ENCODE peak calls at places on chromosomes 6 and 20, in seven cellular contexts. One of them, this sample, is unnamed.
A peak's percentile ranks its signal among the peaks of the same experiment; 100 is the strongest.

GRCh38 chr6:100176321-100176950 is 182.4 kb upstream of the MCHR2 start:
- DNase-seq in K562: peak; percentile 22
- DNase-seq in HepG2: peak; percentile 14
- DNase-seq in endothelial cell of umbilical vein: peak; percentile 54
- DNase-seq in H1: no peak
- DNase-seq in GM23338: peak; percentile 57
- DNase-seq in HCT116: peak; percentile 8
- DNase-seq in this sample: peak; percentile 53

GRCh38 chr6:26158581-26159416 is 71.6 kb downstream of the HFE start:
- DNase-seq in HepG2: no peak
- DNase-seq in GM23338: peak; percentile 35
- DNase-seq in endothelial cell of umbilical vein: peak; percentile 67
- DNase-seq in HCT116: no peak
- DNase-seq in K562: peak; percentile 39
- DNase-seq in H1: no peak
- DNase-seq in this sample: no peak

GRCh38 chr6:170136541-170137175 is 154.2 kb downstream of the DLL1 start:
- DNase-seq in H1: no peak
- DNase-seq in endothelial cell of umbilical vein: no peak
- DNase-seq in HepG2: no peak
- DNase-seq in K562: no peak
- DNase-seq in GM23338: no peak
- DNase-seq in HCT116: no peak
- DNase-seq in this sample: no peak

GRCh38 chr20:15359056-15359455 is 1021.6 kb upstream of the FLRT3 start:
- DNase-seq in endothelial cell of umbilical vein: no peak
- DNase-seq in H1: no peak
- DNase-seq in K562: no peak
- DNase-seq in GM23338: no peak
- DNase-seq in HCT116: no peak
- DNase-seq in HepG2: no peak
- DNase-seq in this sample: no peak

GRCh38 chr6:14193524-14193923 is 76.0 kb downstream of the CD83 start:
- DNase-seq in endothelial cell of umbilical vein: no peak
- DNase-seq in GM23338: peak; percentile 30
- DNase-seq in HepG2: no peak
- DNase-seq in H1: no peak
- DNase-seq in HCT116: no peak
- DNase-seq in K562: no peak
- DNase-seq in this sample: no peak

GRCh38 chr20:44746367-44747165 is 901 bp downstream of the KCNK15 start:
- DNase-seq in endothelial cell of umbilical vein: no peak
- DNase-seq in HCT116: no peak
- DNase-seq in HepG2: no peak
- DNase-seq in K562: no peak
- DNase-seq in H1: no peak
- DNase-seq in GM23338: peak; percentile 52
- DNase-seq in this sample: no peak

GRCh38 chr6:149389509-149390297 is 10.4 kb upstream of the SUMO4 start:
- DNase-seq in K562: no peak
- DNase-seq in HCT116: no peak
- DNase-seq in HepG2: no peak
- DNase-seq in H1: no peak
- DNase-seq in endothelial cell of umbilical vein: no peak
- DNase-seq in GM23338: no peak
- DNase-seq in this sample: no peak

GRCh38 chr6:36525346-36525745 is 21.9 kb downstream of the STK38 start:
- DNase-seq in endothelial cell of umbilical vein: no peak
- DNase-seq in K562: no peak
- DNase-seq in H1: no peak
- DNase-seq in GM23338: no peak
- DNase-seq in HCT116: no peak
- DNase-seq in HepG2: no peak
- DNase-seq in this sample: no peak

GRCh38 chr20:23294671-23295070 is 55.9 kb upstream of the NXT1 start:
- DNase-seq in endothelial cell of umbilical vein: no peak
- DNase-seq in HCT116: no peak
- DNase-seq in K562: no peak
- DNase-seq in GM23338: no peak
- DNase-seq in H1: no peak
- DNase-seq in HepG2: no peak
- DNase-seq in this sample: no peak

GRCh38 chr6:159565181-159565580 is 127.9 kb downstream of the SOD2 start:
- DNase-seq in K562: no peak
- DNase-seq in GM23338: no peak
- DNase-seq in HCT116: no peak
- DNase-seq in HepG2: no peak
- DNase-seq in endothelial cell of umbilical vein: no peak
- DNase-seq in H1: no peak
- DNase-seq in this sample: no peak

GRCh38 chr20:364905-365794 is 15.4 kb upstream of the TRIB3 start:
- DNase-seq in HepG2: peak; percentile 68
- DNase-seq in H1: no peak
- DNase-seq in endothelial cell of umbilical vein: no peak
- DNase-seq in K562: peak; percentile 68
- DNase-seq in GM23338: peak; percentile 32
- DNase-seq in HCT116: peak; percentile 73
- DNase-seq in this sample: no peak

GRCh38 chr20:61814726-61815125 is 251.0 kb downstream of the TAF4 start:
- DNase-seq in GM23338: no peak
- DNase-seq in HepG2: no peak
- DNase-seq in H1: no peak
- DNase-seq in endothelial cell of umbilical vein: no peak
- DNase-seq in HCT116: no peak
- DNase-seq in K562: no peak
- DNase-seq in this sample: no peak

GRCh38 chr6:109788687-109789086 is 97.6 kb downstream of the FIG4 start:
- DNase-seq in HepG2: no peak
- DNase-seq in GM23338: no peak
- DNase-seq in H1: no peak
- DNase-seq in endothelial cell of umbilical vein: no peak
- DNase-seq in HCT116: no peak
- DNase-seq in K562: no peak
- DNase-seq in this sample: no peak

GRCh38 chr6:168968228-168968627 is 285.4 kb downstream of the THBS2 start:
- DNase-seq in K562: no peak
- DNase-seq in GM23338: peak; percentile 15
- DNase-seq in endothelial cell of umbilical vein: no peak
- DNase-seq in HCT116: no peak
- DNase-seq in H1: no peak
- DNase-seq in HepG2: peak; percentile 44
- DNase-seq in this sample: peak; percentile 76

GRCh38 chr6:35297541-35298481 is at the start of gene DEF6:
- DNase-seq in endothelial cell of umbilical vein: peak; percentile 80
- DNase-seq in HCT116: peak; percentile 81
- DNase-seq in GM23338: peak; percentile 94
- DNase-seq in K562: peak; percentile 96
- DNase-seq in HepG2: peak; percentile 88
- DNase-seq in H1: peak; percentile 83
- DNase-seq in this sample: no peak

GRCh38 chr20:52978851-52979250 is 6.7 kb downstream of the TSHZ2 start:
- DNase-seq in HepG2: no peak
- DNase-seq in H1: no peak
- DNase-seq in GM23338: no peak
- DNase-seq in K562: no peak
- DNase-seq in HCT116: no peak
- DNase-seq in endothelial cell of umbilical vein: no peak
- DNase-seq in this sample: no peak

GRCh38 chr6:17417817-17418216 is 24.4 kb downstream of the CAP2 start:
- DNase-seq in GM23338: peak; percentile 76
- DNase-seq in HepG2: no peak
- DNase-seq in H1: peak; percentile 63
- DNase-seq in endothelial cell of umbilical vein: no peak
- DNase-seq in HCT116: no peak
- DNase-seq in K562: no peak
- DNase-seq in this sample: no peak

GRCh38 chr6:17423018-17423417 is 29.6 kb downstream of the CAP2 start:
- DNase-seq in endothelial cell of umbilical vein: no peak
- DNase-seq in HCT116: no peak
- DNase-seq in HepG2: no peak
- DNase-seq in H1: no peak
- DNase-seq in K562: no peak
- DNase-seq in GM23338: no peak
- DNase-seq in this sample: no peak

GRCh38 chr6:17419189-17419575 is 25.8 kb downstream of the CAP2 start:
- DNase-seq in GM23338: no peak
- DNase-seq in endothelial cell of umbilical vein: no peak
- DNase-seq in K562: no peak
- DNase-seq in HCT116: no peak
- DNase-seq in H1: no peak
- DNase-seq in HepG2: no peak
- DNase-seq in this sample: no peak

GRCh38 chr6:17421406-17421805 is 28.0 kb downstream of the CAP2 start:
- DNase-seq in endothelial cell of umbilical vein: no peak
- DNase-seq in HepG2: no peak
- DNase-seq in K562: no peak
- DNase-seq in H1: no peak
- DNase-seq in GM23338: no peak
- DNase-seq in HCT116: no peak
- DNase-seq in this sample: no peak

GRCh38 chr6:17418281-17419188 is 25.1 kb downstream of the CAP2 start:
- DNase-seq in H1: no peak
- DNase-seq in HCT116: no peak
- DNase-seq in K562: no peak
- DNase-seq in HepG2: no peak
- DNase-seq in endothelial cell of umbilical vein: no peak
- DNase-seq in GM23338: no peak
- DNase-seq in this sample: no peak
- H3K4me3 ChIP-seq in H1: no peak overlapping the region
- H3K4me3 ChIP-seq in HCT116: no peak overlapping the region
- H3K4me3 ChIP-seq in K562: no peak overlapping the region
- H3K4me3 ChIP-seq in HepG2: no peak overlapping the region
- H3K4me3 ChIP-seq in endothelial cell of umbilical vein: no peak overlapping the region
- H3K4me3 ChIP-seq in GM23338: no peak overlapping the region
- H3K4me3 ChIP-seq in this sample: no peak overlapping the region

GRCh38 chr20:51492167-51493092 is 50.1 kb downstream of the NFATC2 start:
- DNase-seq in GM23338: peak; percentile 28
- DNase-seq in K562: peak; percentile 88
- DNase-seq in HepG2: no peak
- DNase-seq in H1: no peak
- DNase-seq in endothelial cell of umbilical vein: peak; percentile 92
- DNase-seq in HCT116: no peak
- DNase-seq in this sample: peak; percentile 37
- TF ChIP-seq EZH2 in GM23338: no peak
- TF ChIP-seq EZH2 in K562: no peak
- TF ChIP-seq EZH2 in HepG2: no peak
- TF ChIP-seq EZH2 in H1: no peak
- TF ChIP-seq EZH2 in endothelial cell of umbilical vein: no peak
- TF ChIP-seq EZH2 in HCT116: no peak
- TF ChIP-seq EZH2 in this sample: no peak

GRCh38 chr6:130997061-130997753 is 65.8 kb downstream of the EPB41L2 start:
- DNase-seq in HepG2: no peak
- DNase-seq in K562: no peak
- DNase-seq in GM23338: no peak
- DNase-seq in H1: no peak
- DNase-seq in HCT116: no peak
- DNase-seq in endothelial cell of umbilical vein: peak; percentile 74
- DNase-seq in this sample: peak; percentile 95
- TF ChIP-seq POLR2AphosphoS5 in HepG2: no peak
- TF ChIP-seq POLR2AphosphoS5 in K562: no peak
- TF ChIP-seq POLR2AphosphoS5 in GM23338: no peak
- TF ChIP-seq POLR2AphosphoS5 in H1: no peak
- TF ChIP-seq POLR2AphosphoS5 in HCT116: no peak
- TF ChIP-seq POLR2AphosphoS5 in endothelial cell of umbilical vein: no peak
- TF ChIP-seq POLR2AphosphoS5 in this sample: peak; percentile 54

DNA sequence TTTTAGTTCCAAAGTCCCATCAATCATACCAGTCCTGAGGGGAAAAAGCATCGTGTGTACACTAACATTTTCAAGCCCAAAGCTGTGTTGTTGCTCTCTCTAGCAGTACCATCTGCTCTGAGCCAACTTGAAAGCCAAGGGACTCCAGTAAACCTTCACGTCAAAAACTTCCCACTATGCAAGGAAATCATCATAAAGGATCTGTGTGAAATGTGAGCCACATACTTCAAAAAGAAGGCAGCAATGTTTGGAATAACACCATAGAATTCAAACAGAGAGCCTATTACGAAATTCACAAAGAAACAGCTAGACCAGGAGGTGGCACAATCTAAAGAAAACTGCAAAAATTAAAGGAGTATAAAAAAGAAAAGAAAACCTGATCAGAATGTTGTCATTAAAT is 399.8 kb upstream of the EPHA7 start:
- DNase-seq in HCT116: no peak
- DNase-seq in K562: no peak
- DNase-seq in endothelial cell of umbilical vein: no peak
- DNase-seq in HepG2: peak; percentile 0
- DNase-seq in H1: no peak
- DNase-seq in GM23338: no peak
- DNase-seq in this sample: no peak
- H3K4me3 ChIP-seq in HCT116: no peak overlapping the region
- H3K4me3 ChIP-seq in K562: no peak overlapping the region
- H3K4me3 ChIP-seq in endothelial cell of umbilical vein: no peak overlapping the region
- H3K4me3 ChIP-seq in HepG2: no peak overlapping the region
- H3K4me3 ChIP-seq in H1: no peak overlapping the region
- H3K4me3 ChIP-seq in GM23338: no peak overlapping the region
- H3K4me3 ChIP-seq in this sample: no peak overlapping the region

GRCh38 chr6:3227363-3228045 is at the start of gene TUBB2B:
- DNase-seq in endothelial cell of umbilical vein: peak; percentile 18
- DNase-seq in HCT116: no peak
- DNase-seq in H1: no peak
- DNase-seq in GM23338: peak; percentile 96
- DNase-seq in HepG2: no peak
- DNase-seq in K562: no peak
- DNase-seq in this sample: no peak
- TF ChIP-seq EZH2 in endothelial cell of umbilical vein: no peak
- TF ChIP-seq EZH2 in HCT116: no peak
- TF ChIP-seq EZH2 in H1: no peak
- TF ChIP-seq EZH2 in GM23338: no peak
- TF ChIP-seq EZH2 in HepG2: no peak
- TF ChIP-seq EZH2 in K562: no peak
- TF ChIP-seq EZH2 in this sample: no peak

GRCh38 chr20:1381753-1382591 is 10.9 kb downstream of the FKBP1A start:
- DNase-seq in GM23338: no peak
- DNase-seq in K562: no peak
- DNase-seq in HCT116: no peak
- DNase-seq in endothelial cell of umbilical vein: no peak
- DNase-seq in H1: no peak
- DNase-seq in HepG2: no peak
- DNase-seq in this sample: no peak
- TF ChIP-seq POLR2AphosphoS5 in GM23338: no peak
- TF ChIP-seq POLR2AphosphoS5 in K562: no peak
- TF ChIP-seq POLR2AphosphoS5 in HCT116: no peak
- TF ChIP-seq POLR2AphosphoS5 in endothelial cell of umbilical vein: no peak
- TF ChIP-seq POLR2AphosphoS5 in H1: no peak
- TF ChIP-seq POLR2AphosphoS5 in HepG2: no peak
- TF ChIP-seq POLR2AphosphoS5 in this sample: no peak

This sample was measured in SK-N-MC.